ENCODE peak calls at places on chromosome 2, in five cellular contexts. One of them, this sample, is unnamed.
A peak's percentile ranks its signal among the peaks of the same experiment; 100 is the strongest.

GRCh38 chr2:199430219-199430618 is 27.5 kb downstream of the SATB2 start:
- DNase-seq in GM12891: no peak
- DNase-seq in spleen: no peak
- DNase-seq in body of pancreas: no peak
- DNase-seq in Peyer's patch: no peak
- DNase-seq in this sample: no peak

GRCh38 chr2:45008296-45009129 is 739 bp downstream of the SIX2 start:
- DNase-seq in Peyer's patch: no peak
- DNase-seq in body of pancreas: peak; percentile 55
- DNase-seq in GM12891: no peak
- DNase-seq in spleen: no peak
- DNase-seq in this sample: no peak

GRCh38 chr2:224142397-224143312 is 103.6 kb upstream of the SERPINE2 start:
- DNase-seq in spleen: no peak
- DNase-seq in body of pancreas: no peak
- DNase-seq in Peyer's patch: no peak
- DNase-seq in GM12891: no peak
- DNase-seq in this sample: peak; percentile 23

GRCh38 chr2:226802573-226802972 is 3.0 kb upstream of the IRS1 start:
- DNase-seq in GM12891: no peak
- DNase-seq in body of pancreas: no peak
- DNase-seq in Peyer's patch: no peak
- DNase-seq in spleen: no peak
- DNase-seq in this sample: no peak

GRCh38 chr2:126707191-126707590 is 51.2 kb downstream of the GYPC start:
- DNase-seq in spleen: no peak
- DNase-seq in body of pancreas: no peak
- DNase-seq in GM12891: no peak
- DNase-seq in Peyer's patch: no peak
- DNase-seq in this sample: no peak

GRCh38 chr2:28163627-28164279 is 228.9 kb upstream of the FOSL2 start:
- DNase-seq in Peyer's patch: no peak
- DNase-seq in GM12891: no peak
- DNase-seq in body of pancreas: no peak
- DNase-seq in spleen: no peak
- DNase-seq in this sample: no peak

GRCh38 chr2:191383486-191383885 is 138.3 kb downstream of the MYO1B start:
- DNase-seq in spleen: no peak
- DNase-seq in body of pancreas: no peak
- DNase-seq in GM12891: no peak
- DNase-seq in Peyer's patch: no peak
- DNase-seq in this sample: no peak

GRCh38 chr2:120036145-120036544 is 23.3 kb downstream of the EPB41L5 start:
- DNase-seq in spleen: no peak
- DNase-seq in GM12891: no peak
- DNase-seq in Peyer's patch: no peak
- DNase-seq in body of pancreas: no peak
- DNase-seq in this sample: no peak

GRCh38 chr2:148926291-148926961 is 51.4 kb downstream of the KIF5C start:
- DNase-seq in spleen: peak; percentile 83
- DNase-seq in GM12891: peak; percentile 39
- DNase-seq in body of pancreas: peak; percentile 31
- DNase-seq in Peyer's patch: peak; percentile 45
- DNase-seq in this sample: no peak

GRCh38 chr2:71620851-71621251 is 167.5 kb downstream of the DYSF start:
- DNase-seq in GM12891: no peak
- DNase-seq in body of pancreas: no peak
- DNase-seq in Peyer's patch: no peak
- DNase-seq in spleen: no peak
- DNase-seq in this sample: no peak

GRCh38 chr2:84481702-84482101 is 22.6 kb upstream of the SUCLG1 start:
- DNase-seq in body of pancreas: no peak
- DNase-seq in spleen: no peak
- DNase-seq in GM12891: no peak
- DNase-seq in Peyer's patch: no peak
- DNase-seq in this sample: peak; percentile 53

GRCh38 chr2:220104871-220105351 is 477.5 kb downstream of the SLC4A3 start:
- DNase-seq in body of pancreas: no peak
- DNase-seq in GM12891: no peak
- DNase-seq in spleen: no peak
- DNase-seq in Peyer's patch: no peak
- DNase-seq in this sample: peak; percentile 27

GRCh38 chr2:227612546-227613271 is 1.9 kb downstream of the SCYGR3 start:
- DNase-seq in Peyer's patch: no peak
- DNase-seq in spleen: no peak
- DNase-seq in GM12891: no peak
- DNase-seq in body of pancreas: no peak
- DNase-seq in this sample: no peak

GRCh38 chr2:169963786-169964185 is 136.5 kb downstream of the UBR3 start:
- DNase-seq in spleen: no peak
- DNase-seq in Peyer's patch: no peak
- DNase-seq in body of pancreas: no peak
- DNase-seq in GM12891: no peak
- DNase-seq in this sample: no peak

GRCh38 chr2:159612255-159612901 is 4.0 kb downstream of the BAZ2B start:
- DNase-seq in Peyer's patch: no peak
- DNase-seq in GM12891: no peak
- DNase-seq in body of pancreas: no peak
- DNase-seq in spleen: no peak
- DNase-seq in this sample: no peak

GRCh38 chr2:197097578-197098366 is 171.3 kb upstream of the PGAP1 start:
- DNase-seq in spleen: no peak
- DNase-seq in body of pancreas: peak; percentile 19
- DNase-seq in GM12891: no peak
- DNase-seq in Peyer's patch: no peak
- DNase-seq in this sample: no peak

GRCh38 chr2:190181066-190181681 is 118.6 kb upstream of the MSTN start:
- DNase-seq in body of pancreas: no peak
- DNase-seq in GM12891: no peak
- DNase-seq in Peyer's patch: no peak
- DNase-seq in spleen: no peak
- DNase-seq in this sample: no peak

GRCh38 chr2:215841175-215841816 is 172.1 kb downstream of the MREG start:
- DNase-seq in GM12891: no peak
- DNase-seq in Peyer's patch: no peak
- DNase-seq in body of pancreas: no peak
- DNase-seq in spleen: peak; percentile 58
- DNase-seq in this sample: no peak

GRCh38 chr2:65431417-65432226 is 777 bp downstream of the SPRED2 start:
- DNase-seq in GM12891: no peak
- DNase-seq in Peyer's patch: peak; percentile 57
- DNase-seq in body of pancreas: peak; percentile 54
- DNase-seq in spleen: peak; percentile 89
- DNase-seq in this sample: no peak

GRCh38 chr2:16135196-16135912 is 195.0 kb downstream of the MYCN start:
- DNase-seq in GM12891: no peak
- DNase-seq in body of pancreas: no peak
- DNase-seq in Peyer's patch: no peak
- DNase-seq in spleen: no peak
- DNase-seq in this sample: no peak

GRCh38 chr2:2837768-2838547 is 506.9 kb upstream of the MYT1L start:
- DNase-seq in Peyer's patch: no peak
- DNase-seq in body of pancreas: no peak
- DNase-seq in spleen: peak; percentile 62
- DNase-seq in GM12891: no peak
- DNase-seq in this sample: no peak

GRCh38 chr2:69200107-69200520 is 186.9 kb downstream of the GFPT1 start:
- DNase-seq in spleen: no peak
- DNase-seq in body of pancreas: no peak
- DNase-seq in Peyer's patch: no peak
- DNase-seq in GM12891: no peak
- DNase-seq in this sample: no peak

GRCh38 chr2:200435379-200435778 is 74.5 kb downstream of the KCTD18 start:
- DNase-seq in Peyer's patch: no peak
- DNase-seq in spleen: no peak
- DNase-seq in body of pancreas: no peak
- DNase-seq in GM12891: no peak
- DNase-seq in this sample: no peak

DNA sequence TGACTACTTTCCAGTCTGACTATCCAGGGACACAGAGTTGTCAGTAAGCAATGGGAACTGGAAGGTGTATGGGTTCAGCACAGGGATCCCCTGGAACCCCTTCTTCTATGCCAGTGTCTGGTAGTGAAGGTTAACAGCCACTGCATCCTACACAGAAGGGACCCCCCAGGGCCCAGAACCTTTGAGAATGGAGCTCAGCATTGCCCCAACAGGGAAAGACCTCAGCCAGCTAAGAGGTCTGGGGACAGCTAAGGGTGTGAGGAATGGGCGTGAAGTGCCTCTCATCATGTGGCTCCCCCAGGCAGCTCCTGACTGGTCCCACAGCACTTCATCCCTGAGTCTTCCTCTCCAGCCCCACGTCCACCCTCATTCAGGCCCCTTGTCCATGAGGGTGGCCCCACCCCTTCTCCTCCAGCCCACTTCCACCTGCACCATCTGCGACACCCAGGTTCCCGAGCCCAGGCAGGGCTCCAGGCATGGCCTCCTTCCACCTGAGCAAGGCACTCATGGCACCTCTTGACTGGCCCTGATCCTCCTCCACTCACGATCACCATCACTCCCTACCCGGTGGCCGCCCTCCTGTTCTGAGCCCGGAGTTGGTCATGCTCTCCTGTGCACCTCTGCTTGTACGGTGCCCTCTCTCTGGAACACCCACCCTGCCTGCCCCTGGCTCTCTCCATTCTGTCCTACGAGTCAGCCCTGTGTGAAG is 77.1 kb downstream of the SFXN5 start:
- DNase-seq in spleen: peak; percentile 64
- DNase-seq in Peyer's patch: peak; percentile 14
- DNase-seq in body of pancreas: no peak
- DNase-seq in GM12891: no peak
- DNase-seq in this sample: no peak
- TF ChIP-seq POLR2A in spleen: no peak
- TF ChIP-seq POLR2A in Peyer's patch: no peak
- TF ChIP-seq POLR2A in body of pancreas: no peak
- TF ChIP-seq POLR2A in GM12891: no peak
- TF ChIP-seq POLR2A in this sample: no peak

DNA sequence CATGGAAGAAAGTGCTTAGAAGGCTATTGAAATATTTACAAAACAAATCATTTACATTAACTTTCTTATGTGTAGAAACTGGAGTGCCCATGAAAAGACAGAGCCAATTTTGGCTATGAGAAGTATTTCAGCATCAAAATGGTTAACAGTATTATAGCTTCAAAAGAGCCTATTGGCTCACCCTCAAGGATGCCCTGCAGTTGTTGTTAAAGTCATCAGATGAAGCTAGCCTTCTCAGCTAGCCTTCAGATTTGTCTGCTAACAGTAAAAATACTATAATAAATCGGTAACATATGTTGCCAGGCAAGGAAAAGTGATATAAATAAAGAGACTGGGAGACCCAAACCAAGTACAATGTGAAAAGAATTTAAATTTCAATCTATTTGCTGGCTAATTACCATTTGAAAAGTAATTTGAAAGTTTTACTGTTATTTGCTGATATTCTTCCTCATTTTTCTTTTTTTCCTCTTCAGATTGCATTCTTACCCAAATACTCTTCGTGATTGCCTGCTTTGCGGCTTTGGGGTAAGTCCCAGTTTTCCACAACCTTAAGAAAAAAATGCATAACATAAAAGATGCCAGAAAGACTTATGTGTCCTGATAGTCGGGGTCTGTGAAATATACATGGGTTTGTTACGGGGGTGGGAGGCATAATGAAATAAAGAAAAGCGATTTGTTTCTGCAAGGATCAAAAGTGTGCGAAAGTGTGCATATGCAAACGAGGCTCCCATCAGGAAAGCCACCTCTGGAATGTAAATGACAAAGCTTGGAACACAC is 256.5 kb downstream of the MEIS1 start:
- DNase-seq in spleen: no peak
- DNase-seq in body of pancreas: no peak
- DNase-seq in Peyer's patch: no peak
- DNase-seq in GM12891: no peak
- DNase-seq in this sample: no peak
- TF ChIP-seq POLR2A in spleen: no peak
- TF ChIP-seq POLR2A in body of pancreas: no peak
- TF ChIP-seq POLR2A in Peyer's patch: no peak
- TF ChIP-seq POLR2A in GM12891: no peak
- TF ChIP-seq POLR2A in this sample: no peak

DNA sequence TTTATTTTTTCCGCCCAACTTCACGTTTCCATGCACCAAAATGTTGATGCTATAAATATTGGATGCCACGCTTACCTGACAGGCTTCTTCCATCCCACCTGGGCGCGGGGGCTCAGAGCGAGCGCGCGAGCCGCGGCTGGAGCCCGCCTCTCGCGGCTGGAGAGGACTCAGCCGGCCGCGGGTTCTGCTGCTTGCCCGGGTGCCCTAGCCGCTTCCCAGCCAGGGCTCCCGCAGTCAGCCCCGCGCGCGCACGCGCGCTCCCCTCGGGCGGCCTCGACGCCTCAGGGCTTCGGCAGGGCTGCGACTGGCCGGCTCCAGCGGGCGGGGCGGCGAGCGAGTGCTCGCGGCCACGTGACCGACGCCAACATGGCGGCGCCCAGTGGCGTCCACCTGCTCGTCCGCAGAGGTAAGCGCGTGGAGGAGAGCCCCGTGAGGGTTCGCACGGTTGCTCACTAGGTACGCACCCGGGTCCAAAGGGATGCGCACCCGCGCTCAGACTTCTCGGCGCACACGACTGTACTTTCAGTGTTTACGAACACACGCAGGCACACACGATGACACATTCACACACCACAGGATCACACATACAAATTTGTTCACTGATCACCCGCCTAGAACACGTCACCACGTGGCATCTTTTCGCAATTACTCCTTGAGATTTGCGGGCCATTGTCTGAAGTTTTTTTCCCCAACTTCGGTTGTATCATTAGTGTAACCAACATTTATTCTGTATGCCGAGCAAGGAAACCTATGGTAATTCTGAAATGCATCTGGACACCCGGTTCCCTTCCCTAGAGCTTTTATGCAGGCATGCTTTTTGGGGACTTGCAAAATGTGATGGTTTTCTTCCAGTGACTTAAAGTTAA is at the start of gene METAP1D:
- DNase-seq in Peyer's patch: peak; percentile 84
- DNase-seq in GM12891: peak; percentile 95
- DNase-seq in body of pancreas: peak; percentile 90
- DNase-seq in spleen: peak; percentile 99
- DNase-seq in this sample: peak; percentile 97
- TF ChIP-seq POLR2A in Peyer's patch: peak; percentile 24
- TF ChIP-seq POLR2A in GM12891: peak; percentile 94
- TF ChIP-seq POLR2A in body of pancreas: peak; percentile 69
- TF ChIP-seq POLR2A in spleen: no peak
- TF ChIP-seq POLR2A in this sample: peak; percentile 86

DNA sequence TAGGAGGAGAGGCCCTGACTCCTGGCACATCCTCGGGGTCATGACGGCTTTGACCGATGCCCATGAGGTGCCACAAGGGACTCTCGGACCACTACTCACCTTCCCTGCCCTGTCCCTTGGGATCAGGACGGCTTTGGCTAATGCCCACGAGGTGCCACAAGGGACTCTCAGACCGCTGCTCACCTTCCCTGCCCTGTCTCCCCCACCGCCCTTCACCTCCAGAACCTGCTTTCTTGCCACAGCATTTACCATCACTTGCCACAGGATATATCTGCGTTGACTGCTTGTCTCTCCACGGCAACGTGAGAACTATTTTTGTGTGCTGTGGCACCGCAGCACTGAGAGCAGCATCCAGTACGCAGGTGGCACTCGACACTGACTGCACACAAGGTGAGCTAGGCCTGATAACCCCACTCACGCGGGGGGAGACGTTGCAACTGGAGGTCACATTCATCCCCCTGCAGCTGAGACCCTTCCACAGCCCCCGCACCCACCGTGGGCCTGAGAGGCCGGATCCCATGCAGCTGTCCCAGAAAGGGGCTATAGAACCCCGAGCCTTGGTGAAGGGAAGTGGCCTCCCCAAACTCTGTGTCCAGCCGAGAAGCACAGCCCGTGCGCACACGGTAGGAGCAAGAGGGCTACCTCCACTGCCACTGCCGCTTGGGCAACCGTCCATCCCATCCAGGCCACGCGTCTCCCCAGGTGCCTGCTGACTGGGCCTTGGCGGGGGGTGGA is 47.5 kb downstream of the ANO7 start:
- DNase-seq in body of pancreas: no peak
- DNase-seq in GM12891: no peak
- DNase-seq in Peyer's patch: no peak
- DNase-seq in spleen: no peak
- DNase-seq in this sample: no peak
- TF ChIP-seq POLR2A in body of pancreas: no peak
- TF ChIP-seq POLR2A in GM12891: no peak
- TF ChIP-seq POLR2A in Peyer's patch: no peak
- TF ChIP-seq POLR2A in spleen: no peak
- TF ChIP-seq POLR2A in this sample: no peak

This sample was measured in H54.